ENCODE peak calls at places on chromosomes 11 and 22, in five cellular contexts. C, T, V, Z and E are unnamed samples.

GRCh38 chr11:11977206-11977938 is 31.1 kb downstream of the DKK3 start:
- DNase-seq in C (peak), T (peak), V (peak), Z (peak), E (peak)

GRCh38 chr22:35349704-35350538 is 31.0 kb upstream of the HMOX1 start:
- DNase-seq in C (no peak), T (no peak), V (no peak), Z (peak), E (no peak)

GRCh38 chr11:67416416-67417335 is 1.2 kb downstream of the CARNS1 start:
- DNase-seq in C (no peak), T (no peak), V (no peak), Z (no peak), E (no peak)

GRCh38 chr11:68314203-68314885 is 2.0 kb downstream of the LRP5 start:
- DNase-seq in C (no peak), T (peak), V (no peak), Z (no peak), E (no peak)

GRCh38 chr11:8873966-8874365 is 37.0 kb upstream of the AKIP1 start:
- DNase-seq in C (no peak), T (no peak), V (no peak), Z (no peak), E (no peak)

GRCh38 chr11:112320668-112321067 is 60.0 kb upstream of the PLET1 start:
- DNase-seq in C (peak), T (no peak), V (no peak), Z (peak), E (peak)

GRCh38 chr22:36753120-36753802 is 22.7 kb downstream of the IFT27 start:
- DNase-seq in C (no peak), T (no peak), V (no peak), Z (no peak), E (peak)

GRCh38 chr11:77821349-77821851 is 456 bp downstream of the AAMDC start:
- DNase-seq in C (peak), T (no peak), V (peak), Z (peak), E (no peak)

GRCh38 chr11:95444309-95445202 is 213.6 kb upstream of the SESN3 start:
- DNase-seq in C (no peak), T (no peak), V (no peak), Z (no peak), E (no peak)

GRCh38 chr11:119470316-119471266 is 47.6 kb upstream of the THY1 start:
- DNase-seq in C (peak), T (peak), V (no peak), Z (peak), E (peak)

GRCh38 chr22:31943206-31943975 is 944 bp upstream of the YWHAH start:
- DNase-seq in C (no peak), T (no peak), V (no peak), Z (no peak), E (no peak)

GRCh38 chr11:110526323-110526722 is 96.6 kb downstream of the FDX1 start:
- DNase-seq in C (no peak), T (no peak), V (no peak), Z (no peak), E (no peak)

GRCh38 chr11:120820040-120820439 is 203.9 kb upstream of the TBCEL start:
- DNase-seq in C (no peak), T (no peak), V (no peak), Z (no peak), E (no peak)

GRCh38 chr11:14894657-14895598 is 2.9 kb upstream of the CYP2R1 start:
- DNase-seq in C (no peak), T (no peak), V (no peak), Z (no peak), E (no peak)

GRCh38 chr11:15841898-15842297 is 514.4 kb downstream of the SOX6 start:
- DNase-seq in C (no peak), T (no peak), V (no peak), Z (no peak), E (no peak)

GRCh38 chr11:65551572-65552398 is 6.4 kb downstream of the LTBP3 start:
- DNase-seq in C (no peak), T (peak), V (peak), Z (no peak), E (no peak)

GRCh38 chr11:113554531-113554930 is 79.3 kb upstream of the DRD2 start:
- DNase-seq in C (no peak), T (no peak), V (no peak), Z (no peak), E (no peak)

GRCh38 chr22:47382164-47382890 is 619.9 kb downstream of the TBC1D22A start:
- DNase-seq in C (no peak), T (no peak), V (no peak), Z (no peak), E (no peak)

GRCh38 chr22:36212896-36213295 is 11.3 kb upstream of the APOL4 start:
- DNase-seq in C (no peak), T (no peak), V (no peak), Z (no peak), E (no peak)

GRCh38 chr22:34975721-34976120 is 90.2 kb upstream of the ISX start:
- DNase-seq in C (no peak), T (peak), V (no peak), Z (no peak), E (no peak)

GRCh38 chr11:18313985-18314763 is 7.8 kb downstream of the HPS5 start:
- DNase-seq in C (no peak), T (no peak), V (no peak), Z (peak), E (no peak)

GRCh38 chr11:64885367-64886286 is 7.2 kb upstream of the EHD1 start:
- DNase-seq in C (no peak), T (no peak), V (no peak), Z (peak), E (no peak)

GRCh38 chr11:120337896-120338840 is 2.0 kb downstream of the ARHGEF12 start:
- DNase-seq in C (peak), T (no peak), V (no peak), Z (no peak), E (no peak)

GRCh38 chr11:2208691-2209369 is 37.2 kb upstream of the TH start:
- DNase-seq in C (no peak), T (peak), V (no peak), Z (no peak), E (peak)

GRCh38 chr11:97687106-97687505 is 1297.3 kb downstream of the JRKL start:
- DNase-seq in C (no peak), T (no peak), V (no peak), Z (no peak), E (no peak)

GRCh38 chr11:72222907-72223614 is 1.5 kb upstream of the INPPL1 start:
- DNase-seq in C (peak), T (peak), V (peak), Z (peak), E (peak)

GRCh38 chr11:94128171-94128745 is 383 bp upstream of the PANX1 start:
- DNase-seq in C (no peak), T (no peak), V (no peak), Z (no peak), E (no peak)

GRCh38 chr11:2137202-2138071 is 1.8 kb downstream of the IGF2 start:
- DNase-seq in C (peak), T (peak), V (peak), Z (peak), E (no peak)

GRCh38 chr11:126871792-126872191 is 128.8 kb downstream of the KIRREL3 start:
- DNase-seq in C (no peak), T (no peak), V (peak), Z (no peak), E (no peak)

GRCh38 chr11:67357831-67358555 is 4.6 kb upstream of the POLD4 start:
- DNase-seq in C (peak), T (no peak), V (peak), Z (peak), E (no peak)

GRCh38 chr11:60857378-60858232 is 1.9 kb upstream of the PTGDR2 start:
- DNase-seq in C (peak), T (no peak), V (no peak), Z (no peak), E (no peak)

GRCh38 chr11:86816251-86816726 is 15.9 kb downstream of the PRSS23 start:
- DNase-seq in C (peak), T (no peak), V (no peak), Z (peak), E (no peak)

GRCh38 chr11:86688398-86689179 is 16.2 kb upstream of the ME3 start:
- DNase-seq in C (peak), T (no peak), V (no peak), Z (peak), E (no peak)

GRCh38 chr22:32544953-32545558 is 70.4 kb downstream of the FBXO7 start:
- DNase-seq in C (peak), T (no peak), V (no peak), Z (peak), E (no peak)

GRCh38 chr11:116895053-116895757 is 57.8 kb upstream of the APOA1 start:
- DNase-seq in C (no peak), T (peak), V (no peak), Z (no peak), E (no peak)

GRCh38 chr11:14577835-14578529 is 57.8 kb upstream of the PSMA1 start:
- DNase-seq in C (no peak), T (no peak), V (no peak), Z (no peak), E (no peak)

GRCh38 chr22:35604671-35605457 is 12.3 kb downstream of the MB start:
- DNase-seq in C (no peak), T (no peak), V (no peak), Z (peak), E (no peak)

GRCh38 chr11:27194976-27195375 is 154.4 kb downstream of the BBOX1 start:
- DNase-seq in C (no peak), T (no peak), V (no peak), Z (peak), E (no peak)

GRCh38 chr22:43592470-43592869 is 180.7 kb downstream of the MPPED1 start:
- DNase-seq in C (no peak), T (peak), V (no peak), Z (no peak), E (no peak)
- TF ChIP-seq CTCF in C (peak), T (peak), V (no peak), Z (peak), E (no peak)

DNA sequence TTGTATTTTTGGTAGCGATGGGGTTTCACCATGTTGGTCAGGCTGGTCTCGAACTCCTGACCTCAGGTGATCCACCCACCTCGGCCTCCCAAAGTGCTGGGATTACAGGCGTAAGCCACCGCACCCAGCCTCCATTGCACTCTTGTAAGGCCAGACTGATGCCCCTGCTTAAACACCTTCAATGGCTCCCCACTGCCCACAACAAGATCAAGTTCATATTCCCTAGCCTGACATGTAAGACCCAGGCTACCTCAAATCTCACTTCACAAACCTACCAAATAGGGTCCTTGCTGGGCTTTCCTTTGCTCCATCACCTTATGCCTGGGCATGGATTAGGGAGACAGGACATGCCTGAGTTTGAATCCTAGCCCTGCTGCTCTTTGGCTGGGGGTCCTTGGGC is 13.1 kb downstream of the UQCR10 start:
- DNase-seq in C (no peak), T (no peak), V (no peak), Z (no peak), E (no peak)
- TF ChIP-seq CTCF in C (no peak), T (no peak), V (no peak), Z (no peak), E (no peak)

DNA sequence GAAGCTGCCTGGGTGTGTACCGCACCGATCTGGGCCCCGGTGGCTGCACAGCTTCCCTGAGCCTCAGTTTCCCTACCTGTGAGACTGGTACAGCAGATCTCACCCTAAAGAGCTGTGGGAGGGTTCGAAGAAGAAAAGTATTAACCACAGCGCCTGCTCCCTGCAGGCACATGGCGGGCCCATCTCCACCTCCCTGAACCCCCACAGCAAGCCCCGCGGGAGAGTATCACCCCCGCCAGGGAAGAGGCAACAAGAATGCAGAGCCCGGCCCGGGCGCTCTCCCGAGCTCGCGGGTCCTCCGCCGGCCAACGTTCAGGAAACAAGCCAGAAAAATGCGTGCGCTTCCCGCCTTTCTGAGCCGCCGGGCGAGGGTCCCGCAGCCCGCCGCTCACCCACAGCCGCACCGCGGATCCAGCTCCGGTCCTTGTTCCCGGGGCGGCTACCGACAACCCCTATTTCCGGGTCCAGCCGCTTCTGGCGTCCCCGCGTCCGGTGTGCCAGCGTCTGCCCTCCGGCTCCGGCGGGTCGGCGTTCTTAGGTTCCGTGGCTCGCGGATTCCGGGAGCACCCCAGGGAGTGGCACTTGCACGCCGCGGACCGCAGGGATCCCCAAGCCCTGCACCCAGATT is at the start of gene TOP3B:
- DNase-seq in C (peak), T (peak), V (peak), Z (peak), E (peak)
- TF ChIP-seq CTCF in C (no peak), T (no peak), V (no peak), Z (no peak), E (no peak)

DNA sequence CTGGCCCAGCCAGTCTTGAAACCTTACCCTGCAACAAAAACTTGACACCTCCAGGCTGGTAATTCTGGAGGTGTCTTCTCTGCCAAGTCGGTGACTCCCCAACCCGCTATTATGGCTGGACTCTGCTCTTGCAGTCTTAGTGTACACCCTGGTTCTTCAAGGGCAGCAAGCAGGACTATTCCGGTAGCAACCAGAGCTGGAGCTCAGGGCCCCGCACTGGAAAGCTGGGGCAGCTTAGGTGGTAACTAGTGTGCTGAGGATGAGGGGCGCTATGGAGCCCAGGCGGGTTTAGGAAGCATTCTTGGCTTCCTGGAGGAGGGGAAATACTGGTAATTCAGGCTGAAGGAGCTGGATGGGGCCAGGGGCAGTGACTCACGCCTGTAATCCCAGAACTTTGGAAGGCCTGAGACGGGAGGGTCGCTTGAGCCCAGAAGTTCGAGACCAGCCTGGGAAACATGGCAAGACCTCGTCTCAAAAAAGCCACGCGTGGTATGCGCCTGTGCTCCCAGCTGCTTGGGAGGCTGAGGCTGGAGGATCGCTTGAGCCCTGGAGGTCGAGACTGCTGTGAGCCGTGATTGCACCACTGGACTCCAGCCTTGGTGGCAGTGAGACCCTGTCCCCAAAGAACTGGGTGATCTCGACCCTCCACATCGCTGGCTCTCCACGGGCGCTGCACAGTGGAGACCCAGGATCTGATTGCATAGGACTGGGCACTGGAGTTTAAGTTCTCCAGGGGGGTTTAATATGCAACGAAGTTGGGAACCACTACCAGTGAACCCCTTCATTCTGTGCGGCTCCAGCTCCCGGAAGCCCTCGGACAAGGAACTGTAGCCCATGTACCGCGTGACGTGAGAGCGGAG is 10.6 kb upstream of the AIFM3 start:
- DNase-seq in C (no peak), T (peak), V (peak), Z (peak), E (no peak)
- TF ChIP-seq CTCF in C (peak), T (peak), V (peak), Z (no peak), E (no peak)